ENCODE peak calls at places on chromosome 19, in seven cellular contexts. L is H9, M is IMR-90, O is mesenchymal stem cell, Q is mesendoderm, X is trophoblast cell, N is H1. U is an unnamed sample.

GRCh38 chr19:583198-583967 is 6.3 kb upstream of the HCN2 start:
- DNase-seq in L (no peak), M (no peak), O (no peak), Q (no peak), X (no peak), N (no peak), U (no peak)

GRCh38 chr19:1884291-1884718 is 991 bp downstream of the ABHD17A start:
- DNase-seq in L (no peak), M (no peak), O (no peak), Q (no peak), X (no peak), N (no peak), U (no peak)

GRCh38 chr19:11137542-11138384 is 17.8 kb downstream of the SPC24 start:
- DNase-seq in L (peak), M (peak), O (peak), Q (peak), X (peak), N (no peak), U (peak)

GRCh38 chr19:17112271-17112670 is 36.7 kb downstream of the MYO9B start:
- DNase-seq in L (no peak), M (no peak), O (no peak), Q (no peak), X (no peak), N (no peak), U (no peak)

GRCh38 chr19:12289790-12290065 is 5.0 kb downstream of the ZNF44 start:
- DNase-seq in L (no peak), M (no peak), O (no peak), Q (no peak), X (no peak), N (no peak), U (no peak)

GRCh38 chr19:29781582-29782580 is 29.9 kb upstream of the CCNE1 start:
- DNase-seq in L (no peak), M (no peak), O (no peak), Q (no peak), X (no peak), N (no peak), U (no peak)

GRCh38 chr19:18995804-18996241 is 37.5 kb downstream of the SUGP2 start:
- DNase-seq in L (peak), M (peak), O (peak), Q (peak), X (peak), N (peak), U (peak)

GRCh38 chr19:41882568-41883462 is at the start of gene ARHGEF1:
- DNase-seq in L (no peak), M (no peak), O (peak), Q (no peak), X (no peak), N (no peak), U (no peak)

GRCh38 chr19:3338541-3339181 is 27.7 kb upstream of the NFIC start:
- DNase-seq in L (no peak), M (no peak), O (peak), Q (no peak), X (no peak), N (no peak), U (no peak)

GRCh38 chr19:20431826-20432225 is 133.8 kb downstream of the ZNF737 start:
- DNase-seq in L (no peak), M (no peak), O (no peak), Q (no peak), X (no peak), N (no peak), U (no peak)
- H2BK120ac ChIP-seq in L (no peak), M (no peak), O (no peak), Q (no peak), X (no peak), N (no peak), U (no peak)

GRCh38 chr19:31149306-31149975 is 199.8 kb downstream of the TSHZ3 start:
- DNase-seq in L (no peak), M (peak), O (no peak), Q (no peak), X (no peak), N (no peak), U (no peak)

GRCh38 chr19:31154021-31154420 is 195.2 kb downstream of the TSHZ3 start:
- DNase-seq in L (no peak), M (peak), O (no peak), Q (no peak), X (no peak), N (no peak), U (no peak)

GRCh38 chr19:31148671-31149070 is 200.6 kb downstream of the TSHZ3 start:
- DNase-seq in L (no peak), M (no peak), O (no peak), Q (no peak), X (no peak), N (no peak), U (no peak)

GRCh38 chr19:31147234-31147633 is 202.0 kb downstream of the TSHZ3 start:
- DNase-seq in L (no peak), M (no peak), O (no peak), Q (no peak), X (no peak), N (no peak), U (no peak)

DNA sequence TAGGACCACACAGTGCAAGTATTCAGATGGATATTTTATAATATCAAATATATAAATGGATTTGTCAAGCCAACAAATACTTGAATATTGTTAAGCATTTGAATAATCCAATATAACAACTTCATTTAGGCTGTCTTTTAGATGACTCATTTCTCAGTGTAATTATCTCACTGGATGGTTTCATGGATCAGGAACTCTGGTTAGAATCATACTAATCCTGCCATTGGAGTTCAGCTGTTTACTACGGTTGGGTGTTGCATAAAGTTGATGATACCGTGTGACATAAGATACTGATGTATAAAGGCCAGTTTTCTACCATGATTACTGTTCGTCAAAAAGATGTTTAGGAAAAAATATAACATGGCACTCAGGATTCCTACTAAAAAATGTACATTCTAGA is 196.3 kb downstream of the TSHZ3 start:
- DNase-seq in L (no peak), M (peak), O (no peak), Q (no peak), X (no peak), N (no peak), U (no peak)
- H2AK5ac ChIP-seq in L (no peak), M (peak), O (no peak), Q (no peak), X (no peak), N (no peak), U (no peak)

DNA sequence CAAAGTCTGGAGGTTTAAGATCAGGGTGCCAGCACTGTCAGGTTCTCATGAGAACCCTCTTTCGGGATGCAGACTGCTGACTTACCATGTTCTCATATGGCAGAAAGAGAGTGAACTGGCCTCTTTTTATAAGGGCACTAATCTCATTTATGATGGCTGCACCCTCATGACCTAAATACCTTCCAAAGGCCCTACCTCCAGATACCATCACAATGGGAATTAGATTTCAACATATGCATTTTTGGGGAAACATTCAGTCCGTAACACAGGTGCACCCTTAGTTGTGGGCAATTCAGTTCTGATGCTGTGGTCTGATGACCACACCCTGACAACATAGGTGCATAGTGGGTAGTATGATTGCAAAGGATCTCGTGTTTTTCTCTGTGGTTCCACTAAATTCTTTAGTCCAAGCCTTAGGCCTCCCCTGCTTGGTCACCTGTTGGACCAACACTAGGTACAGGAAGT is 33.4 kb downstream of the GARRE1 start:
- DNase-seq in L (no peak), M (no peak), O (no peak), Q (no peak), X (no peak), N (no peak), U (no peak)
- H2BK120ac ChIP-seq in L (no peak), M (no peak), O (no peak), Q (no peak), X (no peak), N (no peak), U (no peak)

GRCh38 chr19:35460608-35461007 is 12.6 kb downstream of the FFAR2 start:
- DNase-seq in L (no peak), M (no peak), O (peak), Q (no peak), X (no peak), N (no peak), U (no peak)

GRCh38 chr19:35459414-35460082 is 11.5 kb downstream of the FFAR2 start:
- DNase-seq in L (no peak), M (no peak), O (peak), Q (no peak), X (no peak), N (no peak), U (no peak)

GRCh38 chr19:35458821-35459391 is 10.8 kb downstream of the FFAR2 start:
- DNase-seq in L (no peak), M (no peak), O (peak), Q (no peak), X (no peak), N (no peak), U (no peak)

GRCh38 chr19:35457173-35457572 is 9.1 kb downstream of the FFAR2 start:
- DNase-seq in L (no peak), M (no peak), O (no peak), Q (no peak), X (no peak), N (no peak), U (no peak)

GRCh38 chr19:35458192-35458591 is 10.1 kb downstream of the FFAR2 start:
- DNase-seq in L (no peak), M (no peak), O (no peak), Q (no peak), X (peak), N (no peak), U (no peak)
- H2AK5ac ChIP-seq in L (no peak), M (no peak), O (no peak), Q (no peak), X (no peak), N (no peak), U (no peak)

DNA sequence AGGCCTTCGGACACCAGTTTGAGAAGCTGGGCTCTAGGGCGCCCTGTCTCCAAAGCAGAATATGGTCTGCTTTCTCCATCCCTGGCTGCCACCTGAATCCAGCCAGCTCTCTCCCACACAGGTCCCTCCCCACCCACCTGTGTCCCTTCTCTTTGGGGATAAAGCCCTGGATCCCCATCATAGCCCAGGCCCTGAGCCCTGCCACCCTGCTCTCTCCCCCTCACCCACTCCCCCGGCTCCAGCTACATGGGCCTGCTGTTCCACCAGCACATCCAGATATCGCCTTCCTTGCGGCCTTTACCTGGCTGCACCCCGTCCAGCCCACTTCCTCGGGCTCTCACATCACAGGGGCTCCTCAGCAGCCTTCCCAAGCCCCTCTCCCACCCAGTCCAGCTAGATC is 7.8 kb downstream of the AKT2 start:
- DNase-seq in L (no peak), M (no peak), O (no peak), Q (no peak), X (no peak), N (no peak), U (no peak)
- H2BK120ac ChIP-seq in L (no peak), M (no peak), O (no peak), Q (no peak), X (no peak), N (no peak), U (no peak)

DNA sequence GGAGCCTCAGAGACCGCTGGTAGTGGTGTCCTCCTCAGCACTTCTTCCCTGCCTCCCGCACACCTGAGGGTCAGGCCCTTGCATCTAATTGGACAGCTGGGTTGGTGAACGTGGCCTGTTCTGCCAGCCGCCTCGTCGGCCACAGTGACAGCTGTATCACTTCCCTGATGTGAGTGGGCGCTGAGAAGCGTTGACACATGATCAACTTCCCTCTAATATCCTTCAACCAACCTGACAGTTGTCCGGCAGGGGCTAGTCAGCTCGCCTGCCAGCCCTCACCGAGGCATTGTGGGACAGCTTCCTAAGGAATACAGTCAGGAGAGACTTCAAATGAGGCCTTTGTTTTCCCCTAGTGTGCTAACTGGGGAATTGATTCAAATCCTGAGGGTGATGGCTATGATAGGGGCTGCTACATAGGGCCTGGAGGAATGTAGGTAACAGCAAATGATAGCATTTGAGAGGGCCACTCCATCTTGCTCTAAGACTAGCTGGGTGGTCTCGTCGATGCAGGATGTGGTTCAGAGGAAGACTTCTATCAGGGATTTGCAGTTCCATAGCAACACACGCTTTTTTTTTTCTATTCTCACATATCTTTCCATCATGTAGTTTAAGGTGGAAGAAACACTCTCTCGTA is 230.8 kb downstream of the TSHZ3 start:
- DNase-seq in L (no peak), M (no peak), O (peak), Q (peak), X (peak), N (no peak), U (no peak)
- H2AK5ac ChIP-seq in L (no peak), M (peak), O (peak), Q (no peak), X (no peak), N (no peak), U (no peak)